ENCODE peak calls at places on chromosomes 5 and 9, in nine cellular contexts. I is NCI-H510A; N is stimulated activated CD8-positive, alpha-beta memory T cell treated with anti-CD3 and anti-CD28 coated beads, Interleukin-4, amount 100 ng/mL, for 48 hours; L is sciatic nerve; U is effector memory CD8-positive, alpha-beta T cell; Y is activated T-helper 1 cell treated with Interleukin-2 at 50 U/mL for 16 hours; B is stimulated activated CD4-positive, alpha-beta T cell treated with anti-CD3 and anti-CD28 coated beads, Interleukin-1b, Interleukin-23, amount 100 ng/mL, for 1 hour; A is astrocyte of the cerebellum; M is GM04503. H is an unnamed sample.

GRCh38 chr5:133266966-133267365 is 215.2 kb downstream of the HSPA4 start:
- DNase-seq in A (no peak), M (no peak), N (no peak), U (no peak), B (no peak), I (no peak), Y (no peak), L (no peak), H (no peak)

GRCh38 chr5:85868070-85868469 is 749.7 kb upstream of the COX7C start:
- DNase-seq in I (no peak), N (no peak), M (no peak), L (no peak), A (no peak), U (no peak), Y (no peak), B (no peak), H (no peak)

GRCh38 chr9:17349816-17350215 is 215.0 kb downstream of the CNTLN start:
- DNase-seq in A (peak; percentile 6), U (no peak), I (no peak), Y (no peak), M (peak; percentile 25), N (no peak), L (no peak), B (no peak), H (no peak)

GRCh38 chr9:69370430-69370829 is 45.4 kb downstream of the ENTREP1 start:
- DNase-seq in N (no peak), M (no peak), L (no peak), U (no peak), I (no peak), A (peak; percentile 4), B (no peak), Y (no peak), H (no peak)

GRCh38 chr9:91117959-91118651 is 243.6 kb downstream of the AUH start:
- DNase-seq in I (peak; percentile 86), A (peak; percentile 42), Y (no peak), M (no peak), U (no peak), B (no peak), N (no peak), L (peak; percentile 95), H (no peak)

GRCh38 chr5:2039180-2039531 is 156.4 kb upstream of the IRX4 start:
- DNase-seq in B (no peak), M (no peak), L (no peak), N (no peak), I (no peak), U (no peak), Y (no peak), A (no peak), H (no peak)

GRCh38 chr5:88675758-88676636 is 207.0 kb downstream of the MEF2C start:
- DNase-seq in L (no peak), M (no peak), I (peak; percentile 68), B (no peak), A (peak; percentile 93), Y (no peak), N (no peak), U (no peak), H (peak; percentile 12)

GRCh38 chr5:126469925-126470324 is 46.7 kb downstream of the GRAMD2B start:
- DNase-seq in N (no peak), L (no peak), A (no peak), U (no peak), Y (no peak), I (no peak), B (no peak), M (no peak), H (no peak)

GRCh38 chr9:20552874-20553624 is 69.2 kb downstream of the MLLT3 start:
- DNase-seq in A (no peak), M (no peak), N (no peak), I (no peak), Y (no peak), U (no peak), B (no peak), L (no peak), H (no peak)

H was measured in activated gamma-delta T cell.